ENCODE peak calls at places on chromosomes 4 and X, in ten cellular contexts. D, P, T, F, K, L, Y, B, W and Q are unnamed samples.
A peak's percentile ranks its signal among the peaks of the same experiment; 100 is the strongest.

GRCh38 chr4:147831452-147832192 is 99.7 kb downstream of the ARHGAP10 start:
- DNase-seq in D (no peak), P (no peak), T (no peak), F (no peak), K (peak; percentile 84), L (no peak), Y (no peak), B (peak; percentile 86), W (no peak), Q (no peak)

GRCh38 chrX:78595901-78596502 is 63.1 kb downstream of the RTL3 start:
- DNase-seq in D (no peak), P (no peak), T (no peak), F (no peak), K (peak; percentile 13), L (no peak), Y (no peak), B (no peak), W (peak; percentile 4), Q (no peak)

GRCh38 chr4:105140684-105141490 is 5.8 kb upstream of the TET2 start:
- DNase-seq in D (peak; percentile 18), P (peak; percentile 36), T (no peak), F (peak; percentile 14), K (peak; percentile 47), L (peak; percentile 43), Y (peak; percentile 66), B (peak; percentile 32), W (peak; percentile 41), Q (no peak)

GRCh38 chr4:143400082-143400481 is 63.4 kb downstream of the GAB1 start:
- DNase-seq in D (no peak), P (peak; percentile 30), T (no peak), F (no peak), K (no peak), L (peak; percentile 2), Y (peak; percentile 63), B (no peak), W (no peak), Q (no peak)

GRCh38 chr4:147591048-147591577 is 26.1 kb upstream of the TMEM184C start:
- DNase-seq in D (no peak), P (no peak), T (no peak), F (no peak), K (no peak), L (no peak), Y (no peak), B (no peak), W (no peak), Q (no peak)

GRCh38 chrX:34901761-34902160 is 40.8 kb upstream of the FAM47B start:
- DNase-seq in D (no peak), P (no peak), T (no peak), F (no peak), K (no peak), L (no peak), Y (no peak), B (peak; percentile 20), W (no peak), Q (no peak)

GRCh38 chrX:30310429-30311206 is 1.4 kb upstream of the NR0B1 start:
- DNase-seq in D (no peak), P (no peak), T (no peak), F (no peak), K (no peak), L (no peak), Y (no peak), B (no peak), W (no peak), Q (no peak)

GRCh38 chrX:153776611-153777045 is 4.2 kb upstream of the SRPK3 start:
- DNase-seq in D (no peak), P (no peak), T (no peak), F (no peak), K (no peak), L (no peak), Y (no peak), B (no peak), W (no peak), Q (no peak)

GRCh38 chr4:7808752-7809151 is 130.9 kb downstream of the AFAP1 start:
- DNase-seq in D (no peak), P (no peak), T (no peak), F (no peak), K (no peak), L (no peak), Y (no peak), B (no peak), W (no peak), Q (no peak)

GRCh38 chr4:155134136-155134535 is 74.3 kb upstream of the NPY2R start:
- DNase-seq in D (no peak), P (no peak), T (no peak), F (no peak), K (no peak), L (no peak), Y (no peak), B (no peak), W (no peak), Q (no peak)

GRCh38 chr4:153593166-153593565 is 90.9 kb upstream of the TLR2 start:
- DNase-seq in D (no peak), P (no peak), T (no peak), F (no peak), K (no peak), L (no peak), Y (no peak), B (no peak), W (no peak), Q (no peak)

GRCh38 chr4:61489927-61490326 is 289.8 kb downstream of the ADGRL3 start:
- DNase-seq in D (no peak), P (no peak), T (no peak), F (no peak), K (no peak), L (peak; percentile 18), Y (no peak), B (no peak), W (no peak), Q (no peak)

GRCh38 chr4:15912961-15913630 is 25.4 kb downstream of the FGFBP1 start:
- DNase-seq in D (no peak), P (no peak), T (no peak), F (no peak), K (peak; percentile 60), L (no peak), Y (no peak), B (no peak), W (no peak), Q (no peak)

GRCh38 chrX:104852241-104852640 is 286.2 kb downstream of the IL1RAPL2 start:
- DNase-seq in D (no peak), P (no peak), T (no peak), F (no peak), K (no peak), L (no peak), Y (no peak), B (no peak), W (no peak), Q (no peak)

GRCh38 chrX:20374866-20375530 is 108.3 kb upstream of the RPS6KA3 start:
- DNase-seq in D (no peak), P (no peak), T (no peak), F (no peak), K (no peak), L (no peak), Y (peak; percentile 6), B (no peak), W (no peak), Q (no peak)

GRCh38 chr4:117941611-117942010 is 92.7 kb upstream of the NDST3 start:
- DNase-seq in D (no peak), P (no peak), T (no peak), F (no peak), K (no peak), L (peak; percentile 84), Y (no peak), B (no peak), W (no peak), Q (peak; percentile 31)

GRCh38 chr4:184331155-184331995 is 113.7 kb upstream of the ENPP6 start:
- DNase-seq in D (no peak), P (no peak), T (no peak), F (peak; percentile 83), K (no peak), L (peak; percentile 16), Y (peak; percentile 47), B (no peak), W (no peak), Q (no peak)

GRCh38 chr4:174427562-174428140 is 94.6 kb downstream of the HPGD start:
- DNase-seq in D (no peak), P (no peak), T (no peak), F (no peak), K (no peak), L (no peak), Y (no peak), B (no peak), W (no peak), Q (no peak)

GRCh38 chr4:11073621-11074051 is 355.1 kb downstream of the HS3ST1 start:
- DNase-seq in D (no peak), P (no peak), T (no peak), F (no peak), K (no peak), L (no peak), Y (peak; percentile 27), B (no peak), W (no peak), Q (no peak)

GRCh38 chr4:95129708-95130343 is 372.1 kb downstream of the BMPR1B start:
- DNase-seq in D (no peak), P (peak; percentile 42), T (no peak), F (no peak), K (peak; percentile 89), L (no peak), Y (peak; percentile 23), B (peak; percentile 87), W (no peak), Q (no peak)

GRCh38 chrX:18722500-18723071 is 15.1 kb downstream of the PPEF1 start:
- DNase-seq in D (no peak), P (no peak), T (no peak), F (no peak), K (no peak), L (no peak), Y (no peak), B (no peak), W (no peak), Q (no peak)

GRCh38 chr4:118881512-118882146 is 7.0 kb upstream of the SYNPO2 start:
- DNase-seq in D (no peak), P (no peak), T (no peak), F (no peak), K (no peak), L (no peak), Y (no peak), B (no peak), W (no peak), Q (peak; percentile 57)